ENCODE peak calls at places on chromosomes 13 and 19, in five cellular contexts. One of them, this sample, is unnamed.

GRCh38 chr13:97858161-97858560 is 95.3 kb upstream of the IPO5 start:
- DNase-seq in GM12878: no peak
- DNase-seq in K562: no peak
- DNase-seq in A549: no peak
- DNase-seq in HepG2: no peak
- DNase-seq in this sample: no peak

GRCh38 chr13:110316196-110316595 is 9.1 kb downstream of the COL4A2 start:
- DNase-seq in GM12878: no peak
- DNase-seq in K562: no peak
- DNase-seq in A549: no peak
- DNase-seq in HepG2: no peak
- DNase-seq in this sample: no peak

GRCh38 chr13:103531278-103531677 is 465.1 kb upstream of the SLC10A2 start:
- DNase-seq in GM12878: no peak
- DNase-seq in K562: no peak
- DNase-seq in A549: no peak
- DNase-seq in HepG2: no peak
- DNase-seq in this sample: no peak

GRCh38 chr19:991174-991931 is 7.2 kb downstream of the WDR18 start:
- DNase-seq in GM12878: no peak
- DNase-seq in K562: peak; percentile 89
- DNase-seq in A549: peak; percentile 75
- DNase-seq in HepG2: no peak
- DNase-seq in this sample: peak; percentile 91

GRCh38 chr13:62997038-62997619 is 1581.5 kb upstream of the PCDH20 start:
- DNase-seq in GM12878: no peak
- DNase-seq in K562: no peak
- DNase-seq in A549: no peak
- DNase-seq in HepG2: no peak
- DNase-seq in this sample: no peak

GRCh38 chr13:81395368-81395767 is 1054.4 kb upstream of the SPRY2 start:
- DNase-seq in GM12878: no peak
- DNase-seq in K562: peak; percentile 34
- DNase-seq in A549: no peak
- DNase-seq in HepG2: no peak
- DNase-seq in this sample: peak; percentile 58

GRCh38 chr19:12646551-12646950 is 20.0 kb downstream of the MAN2B1 start:
- DNase-seq in GM12878: no peak
- DNase-seq in K562: no peak
- DNase-seq in A549: no peak
- DNase-seq in HepG2: no peak
- DNase-seq in this sample: no peak

GRCh38 chr13:50417597-50417996 is 402.4 kb downstream of the KCNRG start:
- DNase-seq in GM12878: no peak
- DNase-seq in K562: no peak
- DNase-seq in A549: peak; percentile 25
- DNase-seq in HepG2: no peak
- DNase-seq in this sample: no peak

GRCh38 chr19:48813123-48813911 is 2.5 kb upstream of the BCAT2 start:
- DNase-seq in GM12878: no peak
- DNase-seq in K562: peak; percentile 62
- DNase-seq in A549: no peak
- DNase-seq in HepG2: peak; percentile 43
- DNase-seq in this sample: peak; percentile 57

GRCh38 chr13:113897161-113897560 is 33.3 kb upstream of the GAS6 start:
- DNase-seq in GM12878: no peak
- DNase-seq in K562: no peak
- DNase-seq in A549: peak; percentile 19
- DNase-seq in HepG2: peak; percentile 3
- DNase-seq in this sample: no peak

GRCh38 chr13:60590775-60591174 is 193.8 kb downstream of the TDRD3 start:
- DNase-seq in GM12878: no peak
- DNase-seq in K562: no peak
- DNase-seq in A549: no peak
- DNase-seq in HepG2: no peak
- DNase-seq in this sample: no peak
- TF ChIP-seq ESRRA in GM12878: no peak
- TF ChIP-seq ESRRA in K562: no peak
- TF ChIP-seq ESRRA in A549: no peak
- TF ChIP-seq ESRRA in HepG2: no peak
- TF ChIP-seq ESRRA in this sample: no peak

DNA sequence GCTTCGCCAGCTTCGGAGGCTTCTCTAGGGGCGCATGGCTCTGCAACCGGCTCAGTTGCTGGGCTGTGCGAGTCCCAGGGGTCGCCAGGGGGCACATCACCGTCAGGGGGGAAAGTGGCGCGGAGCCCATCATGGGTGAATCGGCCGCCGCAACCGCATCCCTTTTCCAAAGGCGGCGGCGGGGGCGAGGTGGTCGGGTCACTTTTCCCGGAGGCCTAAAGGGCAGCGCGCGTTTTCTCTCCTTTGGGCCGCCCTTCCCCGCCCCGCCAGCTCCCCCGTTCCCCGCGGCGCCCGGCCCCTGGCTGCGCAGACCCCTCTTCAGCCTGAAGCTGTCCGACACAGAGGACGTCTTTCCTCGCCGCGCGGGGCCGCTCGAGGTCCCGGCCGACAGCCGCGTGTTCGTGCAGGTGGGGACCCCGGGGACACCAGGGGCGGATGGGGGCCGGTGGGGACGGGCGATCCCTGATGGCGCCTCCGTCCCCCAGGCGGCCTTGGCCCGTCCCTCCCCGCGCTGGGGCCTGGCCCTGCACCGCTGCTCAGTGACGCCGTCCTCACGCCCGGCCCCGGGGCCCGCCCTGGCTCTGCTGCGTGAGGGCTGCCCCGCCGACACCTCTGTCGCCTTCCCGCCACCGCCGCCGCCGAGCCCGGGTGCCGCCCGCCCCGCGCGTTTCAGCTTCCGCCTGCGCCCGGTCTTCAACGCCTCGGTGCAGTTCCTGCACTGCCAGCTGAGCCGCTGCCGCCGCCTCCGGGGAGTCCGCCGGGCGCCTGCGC is 1.7 kb downstream of the TGFBR3L start:
- DNase-seq in GM12878: no peak
- DNase-seq in K562: no peak
- DNase-seq in A549: no peak
- DNase-seq in HepG2: no peak
- DNase-seq in this sample: peak; percentile 60
- TF ChIP-seq ESRRA in GM12878: no peak
- TF ChIP-seq ESRRA in K562: no peak
- TF ChIP-seq ESRRA in A549: no peak
- TF ChIP-seq ESRRA in HepG2: no peak
- TF ChIP-seq ESRRA in this sample: no peak

GRCh38 chr13:106560791-106561190 is 7.1 kb downstream of the ARGLU1 start:
- DNase-seq in GM12878: no peak
- DNase-seq in K562: no peak
- DNase-seq in A549: no peak
- DNase-seq in HepG2: no peak
- DNase-seq in this sample: no peak

GRCh38 chr13:106565127-106565775 is 2.7 kb downstream of the ARGLU1 start:
- DNase-seq in GM12878: no peak
- DNase-seq in K562: no peak
- DNase-seq in A549: no peak
- DNase-seq in HepG2: no peak
- DNase-seq in this sample: no peak

GRCh38 chr13:106558527-106558926 is 9.4 kb downstream of the ARGLU1 start:
- DNase-seq in GM12878: no peak
- DNase-seq in K562: no peak
- DNase-seq in A549: no peak
- DNase-seq in HepG2: no peak
- DNase-seq in this sample: no peak

GRCh38 chr13:106562301-106562700 is 5.6 kb downstream of the ARGLU1 start:
- DNase-seq in GM12878: no peak
- DNase-seq in K562: no peak
- DNase-seq in A549: no peak
- DNase-seq in HepG2: no peak
- DNase-seq in this sample: no peak

GRCh38 chr13:106561551-106562170 is 6.3 kb downstream of the ARGLU1 start:
- DNase-seq in GM12878: peak; percentile 55
- DNase-seq in K562: no peak
- DNase-seq in A549: no peak
- DNase-seq in HepG2: no peak
- DNase-seq in this sample: no peak
- TF ChIP-seq ESRRA in GM12878: no peak
- TF ChIP-seq ESRRA in K562: no peak
- TF ChIP-seq ESRRA in A549: no peak
- TF ChIP-seq ESRRA in HepG2: no peak
- TF ChIP-seq ESRRA in this sample: no peak

GRCh38 chr13:107203146-107203847 is 635.4 kb upstream of the ARGLU1 start:
- DNase-seq in GM12878: no peak
- DNase-seq in K562: no peak
- DNase-seq in A549: peak; percentile 29
- DNase-seq in HepG2: peak; percentile 63
- DNase-seq in this sample: peak; percentile 43
- TF ChIP-seq ESRRA in GM12878: no peak
- TF ChIP-seq ESRRA in K562: no peak
- TF ChIP-seq ESRRA in A549: no peak
- TF ChIP-seq ESRRA in HepG2: no peak
- TF ChIP-seq ESRRA in this sample: no peak

GRCh38 chr19:47020992-47021496 is 1.4 kb downstream of the NPAS1 start:
- DNase-seq in GM12878: no peak
- DNase-seq in K562: peak; percentile 55
- DNase-seq in A549: peak; percentile 65
- DNase-seq in HepG2: no peak
- DNase-seq in this sample: peak; percentile 34
- TF ChIP-seq ESRRA in GM12878: no peak
- TF ChIP-seq ESRRA in K562: no peak
- TF ChIP-seq ESRRA in A549: no peak
- TF ChIP-seq ESRRA in HepG2: no peak
- TF ChIP-seq ESRRA in this sample: no peak

DNA sequence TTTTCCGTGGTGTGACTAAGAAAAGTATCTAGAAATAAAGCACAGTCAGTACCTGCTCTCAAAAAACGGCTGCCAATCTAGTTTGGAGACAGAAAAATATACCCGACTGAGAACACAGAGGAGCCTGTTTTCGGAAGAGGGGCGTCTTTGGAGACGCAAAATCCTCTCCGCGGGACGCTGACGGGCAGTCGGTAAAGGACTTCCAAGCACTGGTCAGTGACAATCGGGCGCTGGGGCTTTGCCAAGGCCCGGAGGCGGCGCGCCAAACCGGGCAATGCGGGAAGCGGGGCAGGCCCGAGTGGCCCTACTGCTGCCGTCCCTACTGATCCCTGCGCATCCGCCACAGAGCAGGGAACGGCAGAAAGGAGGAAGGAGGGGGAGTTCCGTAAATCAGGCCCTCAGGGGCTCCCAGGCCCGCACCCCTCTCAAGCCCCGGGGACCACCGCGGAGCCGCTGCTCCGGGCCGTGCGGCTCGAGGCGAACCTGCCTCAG is 585 bp upstream of the DPY19L3 start:
- DNase-seq in GM12878: no peak
- DNase-seq in K562: no peak
- DNase-seq in A549: no peak
- DNase-seq in HepG2: peak; percentile 19
- DNase-seq in this sample: peak; percentile 42
- TF ChIP-seq ESRRA in GM12878: no peak
- TF ChIP-seq ESRRA in K562: no peak
- TF ChIP-seq ESRRA in A549: no peak
- TF ChIP-seq ESRRA in HepG2: no peak
- TF ChIP-seq ESRRA in this sample: no peak

GRCh38 chr13:28497143-28497876 is 2.4 kb upstream of the FLT1 start:
- DNase-seq in GM12878: no peak
- DNase-seq in K562: no peak
- DNase-seq in A549: no peak
- DNase-seq in HepG2: no peak
- DNase-seq in this sample: no peak

GRCh38 chr13:28498481-28499115 is 3.7 kb upstream of the FLT1 start:
- DNase-seq in GM12878: no peak
- DNase-seq in K562: no peak
- DNase-seq in A549: no peak
- DNase-seq in HepG2: no peak
- DNase-seq in this sample: no peak

GRCh38 chr13:28495586-28496564 is 947 bp upstream of the FLT1 start:
- DNase-seq in GM12878: no peak
- DNase-seq in K562: no peak
- DNase-seq in A549: no peak
- DNase-seq in HepG2: no peak
- DNase-seq in this sample: no peak

GRCh38 chr13:28501547-28501946 is 6.6 kb upstream of the FLT1 start:
- DNase-seq in GM12878: no peak
- DNase-seq in K562: no peak
- DNase-seq in A549: no peak
- DNase-seq in HepG2: no peak
- DNase-seq in this sample: no peak

DNA sequence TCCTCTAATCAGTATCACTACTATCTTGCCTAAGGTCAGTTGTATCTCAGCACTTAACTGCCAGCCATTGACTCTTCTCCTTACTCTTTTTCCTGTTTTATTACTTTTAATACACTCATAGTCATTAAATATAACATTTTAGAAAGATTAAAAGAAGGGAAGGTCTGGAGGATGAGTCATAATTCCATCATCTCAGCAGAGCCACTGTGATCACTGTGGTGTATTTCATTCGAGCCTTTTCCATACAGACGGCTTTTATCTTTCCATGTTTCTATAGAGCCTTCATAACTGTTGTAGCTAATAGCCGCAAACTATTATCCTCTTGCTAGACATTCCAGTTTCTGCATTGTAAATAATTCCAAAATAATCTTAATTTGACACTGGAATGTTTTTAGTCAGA is 4.7 kb upstream of the FLT1 start:
- DNase-seq in GM12878: no peak
- DNase-seq in K562: no peak
- DNase-seq in A549: no peak
- DNase-seq in HepG2: no peak
- DNase-seq in this sample: no peak
- TF ChIP-seq ESRRA in GM12878: no peak
- TF ChIP-seq ESRRA in K562: no peak
- TF ChIP-seq ESRRA in A549: no peak
- TF ChIP-seq ESRRA in HepG2: no peak
- TF ChIP-seq ESRRA in this sample: no peak

DNA sequence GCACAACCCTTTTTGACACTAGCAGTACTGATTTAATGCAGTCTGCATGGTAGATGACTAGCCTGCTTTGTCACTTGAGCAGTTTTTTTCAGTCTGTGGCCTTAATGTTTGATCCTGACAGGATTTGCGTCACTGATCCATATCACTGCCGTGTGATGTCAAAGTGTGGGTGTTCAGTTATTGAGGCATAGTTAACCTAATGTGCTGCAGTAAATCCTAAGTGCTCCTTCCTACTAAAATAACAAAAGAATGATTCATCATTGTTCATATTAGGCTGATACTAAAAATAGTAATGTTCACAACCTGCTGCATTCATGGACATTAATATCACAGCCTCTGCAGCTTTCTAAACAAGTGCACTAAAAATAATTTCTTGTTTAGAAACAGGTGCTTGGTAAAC is 121.9 kb upstream of the MLNR start:
- DNase-seq in GM12878: no peak
- DNase-seq in K562: no peak
- DNase-seq in A549: peak; percentile 70
- DNase-seq in HepG2: no peak
- DNase-seq in this sample: no peak
- TF ChIP-seq ESRRA in GM12878: no peak
- TF ChIP-seq ESRRA in K562: no peak
- TF ChIP-seq ESRRA in A549: no peak
- TF ChIP-seq ESRRA in HepG2: no peak
- TF ChIP-seq ESRRA in this sample: no peak